ENCODE peak calls at places on chromosome 21, in four cellular contexts. Z is K562, V is HepG2, A is GM12878. J is an unnamed sample.

GRCh38 chr21:38951095-38951745 is 145.5 kb downstream of the ETS2 start:
- DNase-seq in A (no peak), V (no peak), Z (no peak), J (no peak)

GRCh38 chr21:41605934-41606285 is 98.0 kb upstream of the TMPRSS2 start:
- DNase-seq in Z (no peak), V (no peak), A (no peak), J (no peak)

GRCh38 chr21:29181799-29182470 is 51.5 kb downstream of the MAP3K7CL start:
- DNase-seq in Z (peak), V (peak), A (no peak), J (peak)

GRCh38 chr21:36428789-36429671 is 43.8 kb downstream of the CHAF1B start:
- DNase-seq in A (no peak), Z (no peak), V (no peak), J (no peak)

GRCh38 chr21:26388731-26389231 is 184.3 kb downstream of the CYYR1 start:
- DNase-seq in V (no peak), A (no peak), Z (no peak), J (no peak)

GRCh38 chr21:38925923-38926322 is 120.2 kb downstream of the ETS2 start:
- DNase-seq in V (no peak), Z (no peak), A (no peak), J (no peak)

GRCh38 chr21:20649231-20649630 is 349.0 kb upstream of the NCAM2 start:
- DNase-seq in Z (no peak), A (no peak), V (no peak), J (no peak)

GRCh38 chr21:25561668-25562641 is 45.3 kb downstream of the MRPL39 start:
- DNase-seq in Z (no peak), V (no peak), A (peak), J (no peak)

GRCh38 chr21:17726047-17726446 is 93.1 kb downstream of the C21orf91 start:
- DNase-seq in A (no peak), Z (peak), V (peak), J (peak)

GRCh38 chr21:39451332-39452206 is at the start of gene SH3BGR:
- DNase-seq in V (no peak), A (no peak), Z (peak), J (no peak)

GRCh38 chr21:27423073-27423472 is 456.2 kb upstream of the ADAMTS5 start:
- DNase-seq in A (no peak), V (no peak), Z (no peak), J (no peak)

GRCh38 chr21:37041706-37042271 is 31.1 kb downstream of the PIGP start:
- DNase-seq in A (no peak), Z (no peak), V (no peak), J (no peak)

GRCh38 chr21:36471254-36471723 is 8.6 kb downstream of the CLDN14 start:
- DNase-seq in A (peak), Z (no peak), V (peak), J (no peak)

GRCh38 chr21:29953690-29954089 is 13.9 kb upstream of the GRIK1 start:
- DNase-seq in V (no peak), A (no peak), Z (no peak), J (no peak)

GRCh38 chr21:39386194-39386593 is 37.3 kb upstream of the HMGN1 start:
- DNase-seq in V (peak), Z (no peak), A (no peak), J (no peak)

GRCh38 chr21:23162213-23162946 is 2164.2 kb downstream of the NCAM2 start:
- DNase-seq in V (no peak), A (no peak), Z (no peak), J (no peak)

GRCh38 chr21:23977971-23978370 is 1629.3 kb downstream of the MRPL39 start:
- DNase-seq in V (no peak), A (no peak), Z (no peak), J (no peak)

GRCh38 chr21:39182484-39183271 is 573 bp downstream of the PSMG1 start:
- DNase-seq in A (no peak), Z (peak), V (no peak), J (no peak)

GRCh38 chr21:31556662-31557061 is 102.8 kb upstream of the SOD1 start:
- DNase-seq in V (no peak), Z (no peak), A (no peak), J (no peak)

GRCh38 chr21:31558839-31559367 is 100.6 kb upstream of the SOD1 start:
- DNase-seq in Z (no peak), V (no peak), A (peak), J (peak)

GRCh38 chr21:31555741-31556191 is 103.7 kb upstream of the SOD1 start:
- DNase-seq in V (no peak), A (no peak), Z (no peak), J (no peak)

GRCh38 chr21:31557956-31558838 is 101.3 kb upstream of the SOD1 start:
- DNase-seq in A (no peak), V (no peak), Z (no peak), J (peak)

GRCh38 chr21:31557421-31557955 is 102.0 kb upstream of the SOD1 start:
- DNase-seq in Z (no peak), V (no peak), A (no peak), J (no peak)
- TF ChIP-seq FOXK2 in Z (no peak), V (no peak), A (no peak), J (no peak)

DNA sequence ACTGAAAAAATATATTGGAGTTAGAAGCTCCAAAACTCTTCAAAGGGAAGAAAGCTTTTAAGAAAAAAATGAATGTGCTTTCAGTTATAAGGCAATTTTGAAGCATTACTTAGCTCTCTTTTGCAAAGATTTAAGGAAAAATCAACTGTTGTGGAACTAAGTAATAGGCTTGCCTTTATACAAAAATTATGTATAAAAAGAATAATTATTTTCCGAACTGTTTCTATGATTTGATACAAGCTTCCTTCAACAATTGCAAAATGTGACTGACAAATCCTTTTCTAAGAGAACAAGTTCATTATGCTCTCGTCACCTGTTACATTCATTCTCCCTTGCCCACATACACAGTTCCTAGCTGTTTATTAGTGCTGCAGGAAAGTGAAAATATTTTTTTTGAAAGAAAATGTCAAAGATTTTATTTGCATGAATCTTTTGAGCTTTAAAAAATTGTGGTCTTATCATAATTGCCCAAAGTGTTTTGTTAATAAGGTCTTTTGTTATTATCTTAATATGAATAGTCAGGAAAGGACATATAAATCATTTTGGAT is 466.2 kb downstream of the USP25 start:
- DNase-seq in A (no peak), V (no peak), Z (no peak), J (no peak)
- TF ChIP-seq FOXK2 in A (no peak), V (no peak), Z (no peak), J (no peak)

GRCh38 chr21:44695176-44695575 is 1.8 kb upstream of the KRTAP10-12 start:
- DNase-seq in V (no peak), Z (no peak), A (no peak), J (no peak)
- TF ChIP-seq FOXK2 in V (no peak), Z (no peak), A (no peak), J (no peak)

GRCh38 chr21:45074048-45074817 is at the start of gene ADARB1:
- DNase-seq in V (peak), Z (peak), A (no peak), J (peak)

GRCh38 chr21:45073301-45074047 is 906 bp upstream of the ADARB1 start:
- DNase-seq in Z (peak), V (peak), A (no peak), J (peak)

GRCh38 chr21:45074818-45075605 is 632 bp downstream of the ADARB1 start:
- DNase-seq in Z (peak), A (no peak), V (no peak), J (peak)

GRCh38 chr21:45076245-45076661 is 1.9 kb downstream of the ADARB1 start:
- DNase-seq in Z (no peak), V (peak), A (no peak), J (no peak)

DNA sequence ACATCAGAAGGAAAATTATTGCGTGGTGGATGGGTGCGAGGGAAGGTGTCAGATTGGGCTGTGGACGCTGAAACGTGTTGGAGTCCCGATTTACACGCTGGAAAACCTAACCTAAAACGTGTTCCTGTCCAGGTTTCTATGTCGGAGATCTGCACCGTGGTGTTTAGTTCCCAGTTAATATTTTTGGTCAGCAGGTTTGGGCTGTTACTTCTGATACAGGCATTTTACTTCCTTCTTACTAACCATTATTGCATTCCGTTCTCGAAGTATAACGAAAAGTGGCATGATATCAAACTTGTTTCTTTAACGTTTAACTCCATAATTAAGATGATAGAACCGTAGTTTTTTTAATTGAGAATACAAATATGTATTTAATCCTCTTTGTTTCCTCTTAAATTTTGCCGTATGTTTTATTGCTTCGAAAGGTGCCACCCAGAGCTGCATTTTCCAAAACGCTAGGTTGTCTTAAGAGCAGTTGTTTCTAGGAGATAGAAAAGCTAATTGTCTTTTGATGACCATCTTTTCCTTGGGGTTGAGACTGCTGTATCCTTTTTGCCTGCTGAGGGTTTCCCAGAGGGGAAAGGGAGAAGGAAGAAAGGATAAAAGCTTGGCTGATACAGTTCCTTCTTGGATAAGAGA is 1.3 kb downstream of the ADARB1 start:
- DNase-seq in A (no peak), Z (no peak), V (no peak), J (no peak)
- TF ChIP-seq FOXK2 in A (no peak), Z (no peak), V (no peak), J (no peak)

DNA sequence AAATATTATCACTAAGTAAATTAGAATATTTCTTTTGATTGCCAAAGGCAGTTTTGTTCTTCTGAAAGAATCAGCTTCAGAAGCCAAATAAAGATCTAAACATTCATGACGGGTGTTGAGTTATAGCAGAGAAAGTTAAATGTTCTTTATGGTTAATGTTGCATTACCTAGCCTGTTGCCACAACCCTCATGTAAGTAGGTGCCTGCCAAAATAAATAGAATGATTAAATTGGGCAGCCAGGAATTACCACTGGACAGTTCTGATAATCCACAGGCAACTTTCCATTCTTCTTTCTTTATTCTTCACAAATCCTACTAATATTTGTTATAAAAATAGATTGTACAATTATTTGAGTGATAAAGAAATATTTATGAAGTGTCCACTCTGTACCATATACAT is 217.9 kb upstream of the NRIP1 start:
- DNase-seq in Z (no peak), A (no peak), V (no peak), J (no peak)
- TF ChIP-seq FOXK2 in Z (no peak), A (no peak), V (no peak), J (no peak)

DNA sequence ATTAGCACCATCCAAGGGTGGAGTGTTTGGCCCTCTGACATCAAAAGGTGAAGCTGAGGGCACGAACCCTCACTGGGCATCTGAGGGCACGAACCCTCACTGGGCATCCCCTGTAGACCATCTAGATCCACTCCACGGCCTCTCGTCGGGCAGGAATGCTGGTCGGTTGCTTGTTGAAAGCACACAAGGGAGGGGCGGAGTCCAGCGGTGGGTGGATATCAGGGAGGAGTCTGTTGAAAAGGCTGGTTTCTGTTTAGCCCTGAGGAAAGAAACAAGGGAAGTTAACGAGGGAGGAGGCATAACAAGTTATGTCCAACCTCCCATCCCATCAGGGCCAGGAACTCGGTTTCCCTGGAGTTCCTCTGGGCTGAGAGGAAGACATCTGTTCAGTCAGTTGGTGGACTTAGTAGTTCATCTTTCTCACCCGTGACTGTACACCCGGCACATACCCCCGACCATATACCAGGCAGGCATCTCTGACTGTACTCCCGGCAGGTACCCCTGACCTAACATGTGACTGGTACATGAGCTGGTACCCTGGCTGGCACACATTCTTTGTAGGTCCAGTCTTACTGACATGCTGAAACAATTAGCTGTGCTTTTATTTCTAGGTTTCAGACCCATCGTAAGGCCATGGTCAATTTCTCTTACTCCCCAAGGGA is 32.1 kb upstream of the PDE9A start:
- DNase-seq in A (no peak), V (peak), Z (no peak), J (no peak)
- TF ChIP-seq FOXK2 in A (no peak), V (no peak), Z (no peak), J (no peak)

DNA sequence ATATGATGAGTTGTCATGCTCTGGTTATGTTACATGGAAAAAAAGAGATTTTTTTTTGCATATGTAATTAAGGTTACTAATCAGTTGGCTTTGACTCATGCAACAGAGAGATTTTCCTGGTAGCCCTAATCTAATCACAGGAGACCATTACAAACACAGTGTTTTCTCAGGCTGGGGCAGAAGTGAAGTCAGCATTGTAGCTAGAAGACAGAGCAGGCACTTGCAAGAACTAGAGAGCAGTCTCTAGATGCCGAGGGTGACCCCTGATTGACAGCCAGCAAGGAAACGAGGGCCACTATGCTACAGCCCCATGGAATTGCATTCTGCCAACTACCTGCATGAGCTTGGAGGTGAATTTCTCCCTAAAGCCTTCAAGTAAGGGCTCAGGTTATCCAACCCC is 151.3 kb downstream of the RUNX1 start:
- DNase-seq in A (no peak), Z (peak), V (no peak), J (no peak)
- TF ChIP-seq FOXK2 in A (no peak), Z (no peak), V (no peak), J (no peak)

GRCh38 chr21:34517491-34518245 is 5.7 kb upstream of the KCNE1 start:
- DNase-seq in A (no peak), Z (peak), V (peak), J (no peak)
- TF ChIP-seq FOXK2 in A (no peak), Z (no peak), V (no peak), J (no peak)

GRCh38 chr21:31975491-31975890 is 102.7 kb downstream of the HUNK start:
- DNase-seq in Z (no peak), A (no peak), V (no peak), J (no peak)

GRCh38 chr21:31973402-31973944 is 100.7 kb downstream of the HUNK start:
- DNase-seq in V (no peak), A (no peak), Z (no peak), J (no peak)

GRCh38 chr21:31972622-31973021 is 99.8 kb downstream of the HUNK start:
- DNase-seq in Z (no peak), V (no peak), A (no peak), J (no peak)

GRCh38 chr21:31977816-31978215 is 105.0 kb downstream of the HUNK start:
- DNase-seq in V (no peak), A (no peak), Z (no peak), J (no peak)

GRCh38 chr21:31974454-31974985 is 101.7 kb downstream of the HUNK start:
- DNase-seq in V (no peak), Z (no peak), A (no peak), J (no peak)
- TF ChIP-seq FOXK2 in V (no peak), Z (no peak), A (no peak), J (no peak)